ENCODE peak calls at places on chromosomes 12 and 14, in ten cellular contexts. One of them, this sample, is unnamed.

GRCh38 chr12:45586486-45586885 is 143.0 kb upstream of the ARID2 start:
- DNase-seq in CD4-positive, alpha-beta memory T cell: no peak
- DNase-seq in sigmoid colon: no peak
- DNase-seq in pancreas: no peak
- DNase-seq in thyroid gland: no peak
- DNase-seq in choroid plexus epithelial cell: no peak
- DNase-seq in small intestine: no peak
- DNase-seq in keratinocyte: no peak
- DNase-seq in fibroblast of pulmonary artery: no peak
- DNase-seq in mammary epithelial cell: no peak
- DNase-seq in this sample: no peak

GRCh38 chr12:42979746-42980145 is 390.2 kb upstream of the PRICKLE1 start:
- DNase-seq in choroid plexus epithelial cell: no peak
- DNase-seq in fibroblast of pulmonary artery: no peak
- DNase-seq in CD4-positive, alpha-beta memory T cell: no peak
- DNase-seq in sigmoid colon: no peak
- DNase-seq in mammary epithelial cell: no peak
- DNase-seq in thyroid gland: no peak
- DNase-seq in pancreas: no peak
- DNase-seq in keratinocyte: no peak
- DNase-seq in small intestine: no peak
- DNase-seq in this sample: no peak

GRCh38 chr14:103535891-103536565 is 7.0 kb downstream of the TRMT61A start:
- DNase-seq in CD4-positive, alpha-beta memory T cell: no peak
- DNase-seq in thyroid gland: no peak
- DNase-seq in fibroblast of pulmonary artery: no peak
- DNase-seq in small intestine: no peak
- DNase-seq in mammary epithelial cell: no peak
- DNase-seq in keratinocyte: no peak
- DNase-seq in pancreas: peak
- DNase-seq in choroid plexus epithelial cell: no peak
- DNase-seq in sigmoid colon: peak
- DNase-seq in this sample: no peak

GRCh38 chr14:84202486-84202885 is 1327.5 kb upstream of the FLRT2 start:
- DNase-seq in CD4-positive, alpha-beta memory T cell: no peak
- DNase-seq in pancreas: no peak
- DNase-seq in keratinocyte: no peak
- DNase-seq in fibroblast of pulmonary artery: peak
- DNase-seq in mammary epithelial cell: no peak
- DNase-seq in small intestine: no peak
- DNase-seq in thyroid gland: no peak
- DNase-seq in choroid plexus epithelial cell: peak
- DNase-seq in sigmoid colon: no peak
- DNase-seq in this sample: no peak

GRCh38 chr12:79344855-79345840 is 345.6 kb downstream of the PAWR start:
- DNase-seq in choroid plexus epithelial cell: peak
- DNase-seq in keratinocyte: peak
- DNase-seq in CD4-positive, alpha-beta memory T cell: no peak
- DNase-seq in sigmoid colon: no peak
- DNase-seq in mammary epithelial cell: peak
- DNase-seq in fibroblast of pulmonary artery: peak
- DNase-seq in pancreas: no peak
- DNase-seq in thyroid gland: peak
- DNase-seq in small intestine: peak
- DNase-seq in this sample: peak

GRCh38 chr14:99909500-99910064 is 116.4 kb downstream of the EML1 start:
- DNase-seq in pancreas: no peak
- DNase-seq in fibroblast of pulmonary artery: no peak
- DNase-seq in small intestine: no peak
- DNase-seq in CD4-positive, alpha-beta memory T cell: no peak
- DNase-seq in keratinocyte: no peak
- DNase-seq in thyroid gland: no peak
- DNase-seq in choroid plexus epithelial cell: no peak
- DNase-seq in mammary epithelial cell: no peak
- DNase-seq in sigmoid colon: no peak
- DNase-seq in this sample: no peak

GRCh38 chr12:75852143-75852542 is 179.4 kb downstream of the PHLDA1 start:
- DNase-seq in thyroid gland: peak
- DNase-seq in pancreas: no peak
- DNase-seq in keratinocyte: peak
- DNase-seq in CD4-positive, alpha-beta memory T cell: no peak
- DNase-seq in sigmoid colon: no peak
- DNase-seq in small intestine: no peak
- DNase-seq in mammary epithelial cell: peak
- DNase-seq in choroid plexus epithelial cell: no peak
- DNase-seq in fibroblast of pulmonary artery: no peak
- DNase-seq in this sample: no peak

GRCh38 chr12:103877934-103878510 is 37.0 kb upstream of the NT5DC3 start:
- DNase-seq in mammary epithelial cell: peak
- DNase-seq in small intestine: peak
- DNase-seq in keratinocyte: peak
- DNase-seq in pancreas: no peak
- DNase-seq in thyroid gland: peak
- DNase-seq in fibroblast of pulmonary artery: peak
- DNase-seq in choroid plexus epithelial cell: peak
- DNase-seq in sigmoid colon: peak
- DNase-seq in CD4-positive, alpha-beta memory T cell: peak
- DNase-seq in this sample: peak

GRCh38 chr14:21486640-21487087 is 9.7 kb downstream of the TOX4 start:
- DNase-seq in CD4-positive, alpha-beta memory T cell: no peak
- DNase-seq in sigmoid colon: no peak
- DNase-seq in small intestine: no peak
- DNase-seq in thyroid gland: no peak
- DNase-seq in fibroblast of pulmonary artery: peak
- DNase-seq in pancreas: no peak
- DNase-seq in mammary epithelial cell: no peak
- DNase-seq in choroid plexus epithelial cell: peak
- DNase-seq in keratinocyte: no peak
- DNase-seq in this sample: no peak

GRCh38 chr12:1855241-1855640 is 34.9 kb downstream of the LRTM2 start:
- DNase-seq in sigmoid colon: no peak
- DNase-seq in pancreas: no peak
- DNase-seq in keratinocyte: no peak
- DNase-seq in small intestine: peak
- DNase-seq in thyroid gland: no peak
- DNase-seq in fibroblast of pulmonary artery: peak
- DNase-seq in mammary epithelial cell: peak
- DNase-seq in CD4-positive, alpha-beta memory T cell: no peak
- DNase-seq in choroid plexus epithelial cell: peak
- DNase-seq in this sample: no peak

GRCh38 chr14:53953828-53954550 is 2.6 kb downstream of the BMP4 start:
- DNase-seq in thyroid gland: peak
- DNase-seq in fibroblast of pulmonary artery: peak
- DNase-seq in keratinocyte: no peak
- DNase-seq in CD4-positive, alpha-beta memory T cell: no peak
- DNase-seq in small intestine: peak
- DNase-seq in sigmoid colon: peak
- DNase-seq in choroid plexus epithelial cell: peak
- DNase-seq in pancreas: peak
- DNase-seq in mammary epithelial cell: peak
- DNase-seq in this sample: peak

GRCh38 chr14:105469456-105470162 is 5.0 kb upstream of the CRIP2 start:
- DNase-seq in fibroblast of pulmonary artery: no peak
- DNase-seq in pancreas: peak
- DNase-seq in thyroid gland: peak
- DNase-seq in mammary epithelial cell: no peak
- DNase-seq in keratinocyte: no peak
- DNase-seq in sigmoid colon: no peak
- DNase-seq in small intestine: no peak
- DNase-seq in CD4-positive, alpha-beta memory T cell: no peak
- DNase-seq in choroid plexus epithelial cell: no peak
- DNase-seq in this sample: no peak

GRCh38 chr12:45503887-45504286 is 225.6 kb upstream of the ARID2 start:
- DNase-seq in mammary epithelial cell: peak
- DNase-seq in thyroid gland: no peak
- DNase-seq in fibroblast of pulmonary artery: no peak
- DNase-seq in keratinocyte: no peak
- DNase-seq in CD4-positive, alpha-beta memory T cell: no peak
- DNase-seq in small intestine: no peak
- DNase-seq in pancreas: no peak
- DNase-seq in choroid plexus epithelial cell: no peak
- DNase-seq in sigmoid colon: no peak
- DNase-seq in this sample: no peak

GRCh38 chr14:64828096-64828495 is 51.6 kb downstream of the SPTB start:
- DNase-seq in small intestine: no peak
- DNase-seq in choroid plexus epithelial cell: no peak
- DNase-seq in pancreas: no peak
- DNase-seq in mammary epithelial cell: no peak
- DNase-seq in keratinocyte: no peak
- DNase-seq in CD4-positive, alpha-beta memory T cell: no peak
- DNase-seq in thyroid gland: no peak
- DNase-seq in sigmoid colon: no peak
- DNase-seq in fibroblast of pulmonary artery: no peak
- DNase-seq in this sample: no peak

GRCh38 chr12:166425-167091 is 47.4 kb downstream of the SLC6A12 start:
- DNase-seq in thyroid gland: no peak
- DNase-seq in sigmoid colon: no peak
- DNase-seq in mammary epithelial cell: no peak
- DNase-seq in fibroblast of pulmonary artery: no peak
- DNase-seq in pancreas: no peak
- DNase-seq in small intestine: no peak
- DNase-seq in choroid plexus epithelial cell: no peak
- DNase-seq in keratinocyte: no peak
- DNase-seq in CD4-positive, alpha-beta memory T cell: no peak
- DNase-seq in this sample: no peak

GRCh38 chr12:11553871-11554533 is 95.5 kb upstream of the ETV6 start:
- DNase-seq in pancreas: no peak
- DNase-seq in mammary epithelial cell: peak
- DNase-seq in sigmoid colon: peak
- DNase-seq in fibroblast of pulmonary artery: peak
- DNase-seq in keratinocyte: peak
- DNase-seq in thyroid gland: peak
- DNase-seq in choroid plexus epithelial cell: peak
- DNase-seq in small intestine: peak
- DNase-seq in CD4-positive, alpha-beta memory T cell: peak
- DNase-seq in this sample: peak

GRCh38 chr14:68936476-68936875 is 42.6 kb downstream of the ACTN1 start:
- DNase-seq in thyroid gland: no peak
- DNase-seq in choroid plexus epithelial cell: no peak
- DNase-seq in fibroblast of pulmonary artery: no peak
- DNase-seq in CD4-positive, alpha-beta memory T cell: no peak
- DNase-seq in pancreas: no peak
- DNase-seq in keratinocyte: no peak
- DNase-seq in small intestine: no peak
- DNase-seq in mammary epithelial cell: no peak
- DNase-seq in sigmoid colon: no peak
- DNase-seq in this sample: no peak

GRCh38 chr14:104715416-104715815 is 8.6 kb upstream of the ADSS1 start:
- DNase-seq in thyroid gland: no peak
- DNase-seq in small intestine: no peak
- DNase-seq in CD4-positive, alpha-beta memory T cell: no peak
- DNase-seq in mammary epithelial cell: no peak
- DNase-seq in keratinocyte: no peak
- DNase-seq in fibroblast of pulmonary artery: no peak
- DNase-seq in sigmoid colon: no peak
- DNase-seq in choroid plexus epithelial cell: no peak
- DNase-seq in pancreas: no peak
- DNase-seq in this sample: peak

GRCh38 chr12:48442191-48442828 is 30.0 kb upstream of the ANP32D start:
- DNase-seq in mammary epithelial cell: no peak
- DNase-seq in choroid plexus epithelial cell: no peak
- DNase-seq in CD4-positive, alpha-beta memory T cell: no peak
- DNase-seq in sigmoid colon: no peak
- DNase-seq in small intestine: no peak
- DNase-seq in thyroid gland: no peak
- DNase-seq in pancreas: no peak
- DNase-seq in fibroblast of pulmonary artery: no peak
- DNase-seq in keratinocyte: no peak
- DNase-seq in this sample: no peak

GRCh38 chr14:92460916-92461579 is 52.5 kb upstream of the RIN3 start:
- DNase-seq in thyroid gland: no peak
- DNase-seq in keratinocyte: no peak
- DNase-seq in fibroblast of pulmonary artery: peak
- DNase-seq in mammary epithelial cell: no peak
- DNase-seq in choroid plexus epithelial cell: peak
- DNase-seq in pancreas: no peak
- DNase-seq in CD4-positive, alpha-beta memory T cell: no peak
- DNase-seq in small intestine: no peak
- DNase-seq in sigmoid colon: peak
- DNase-seq in this sample: no peak
- H3K4me3 ChIP-seq in thyroid gland: no peak
- H3K4me3 ChIP-seq in keratinocyte: no peak
- H3K4me3 ChIP-seq in fibroblast of pulmonary artery: no peak
- H3K4me3 ChIP-seq in mammary epithelial cell: no peak
- H3K4me3 ChIP-seq in choroid plexus epithelial cell: no peak
- H3K4me3 ChIP-seq in pancreas: no peak
- H3K4me3 ChIP-seq in CD4-positive, alpha-beta memory T cell: no peak
- H3K4me3 ChIP-seq in small intestine: no peak
- H3K4me3 ChIP-seq in sigmoid colon: no peak
- H3K4me3 ChIP-seq in this sample: no peak

GRCh38 chr12:96809522-96809921 is 97.5 kb upstream of the NEDD1 start:
- DNase-seq in pancreas: no peak
- DNase-seq in keratinocyte: no peak
- DNase-seq in thyroid gland: no peak
- DNase-seq in fibroblast of pulmonary artery: no peak
- DNase-seq in small intestine: no peak
- DNase-seq in mammary epithelial cell: no peak
- DNase-seq in CD4-positive, alpha-beta memory T cell: no peak
- DNase-seq in choroid plexus epithelial cell: no peak
- DNase-seq in sigmoid colon: no peak
- DNase-seq in this sample: no peak
- H3K4me3 ChIP-seq in pancreas: no peak
- H3K4me3 ChIP-seq in keratinocyte: no peak
- H3K4me3 ChIP-seq in thyroid gland: no peak
- H3K4me3 ChIP-seq in fibroblast of pulmonary artery: no peak
- H3K4me3 ChIP-seq in small intestine: no peak
- H3K4me3 ChIP-seq in mammary epithelial cell: no peak
- H3K4me3 ChIP-seq in CD4-positive, alpha-beta memory T cell: no peak
- H3K4me3 ChIP-seq in choroid plexus epithelial cell: no peak
- H3K4me3 ChIP-seq in sigmoid colon: no peak
- H3K4me3 ChIP-seq in this sample: no peak

GRCh38 chr12:56682323-56682722 is 5.8 kb downstream of the PTGES3 start:
- DNase-seq in mammary epithelial cell: no peak
- DNase-seq in thyroid gland: no peak
- DNase-seq in keratinocyte: no peak
- DNase-seq in choroid plexus epithelial cell: no peak
- DNase-seq in CD4-positive, alpha-beta memory T cell: no peak
- DNase-seq in fibroblast of pulmonary artery: no peak
- DNase-seq in small intestine: no peak
- DNase-seq in pancreas: no peak
- DNase-seq in sigmoid colon: no peak
- DNase-seq in this sample: no peak
- H3K4me3 ChIP-seq in mammary epithelial cell: no peak
- H3K4me3 ChIP-seq in thyroid gland: no peak
- H3K4me3 ChIP-seq in keratinocyte: no peak
- H3K4me3 ChIP-seq in choroid plexus epithelial cell: no peak
- H3K4me3 ChIP-seq in CD4-positive, alpha-beta memory T cell: no peak
- H3K4me3 ChIP-seq in fibroblast of pulmonary artery: no peak
- H3K4me3 ChIP-seq in small intestine: no peak
- H3K4me3 ChIP-seq in pancreas: no peak
- H3K4me3 ChIP-seq in sigmoid colon: no peak
- H3K4me3 ChIP-seq in this sample: no peak

DNA sequence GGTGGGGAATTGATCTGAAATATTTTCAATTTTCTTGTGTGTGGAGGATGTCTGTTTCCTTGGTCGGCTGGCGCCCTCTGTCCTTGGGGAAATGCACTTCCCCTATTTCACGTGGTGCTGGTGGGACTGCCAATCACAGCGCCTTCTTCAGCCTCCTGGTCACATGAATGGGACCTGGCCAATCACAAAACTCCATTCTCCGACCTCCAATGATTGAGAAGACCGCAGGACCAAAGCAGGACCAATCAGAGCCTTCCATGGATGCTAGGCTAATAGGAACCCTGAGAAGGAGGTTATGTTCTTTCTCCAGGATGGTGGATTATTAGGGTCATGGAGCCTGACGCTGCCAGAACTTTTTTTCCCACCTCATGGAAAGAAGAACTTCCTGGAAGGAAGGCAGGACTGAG is 188.7 kb downstream of the TTC8 start:
- DNase-seq in mammary epithelial cell: no peak
- DNase-seq in sigmoid colon: no peak
- DNase-seq in small intestine: peak
- DNase-seq in choroid plexus epithelial cell: peak
- DNase-seq in keratinocyte: no peak
- DNase-seq in CD4-positive, alpha-beta memory T cell: no peak
- DNase-seq in thyroid gland: no peak
- DNase-seq in fibroblast of pulmonary artery: peak
- DNase-seq in pancreas: peak
- DNase-seq in this sample: no peak
- H3K4me3 ChIP-seq in mammary epithelial cell: no peak
- H3K4me3 ChIP-seq in sigmoid colon: no peak
- H3K4me3 ChIP-seq in small intestine: no peak
- H3K4me3 ChIP-seq in choroid plexus epithelial cell: no peak
- H3K4me3 ChIP-seq in keratinocyte: no peak
- H3K4me3 ChIP-seq in CD4-positive, alpha-beta memory T cell: no peak
- H3K4me3 ChIP-seq in thyroid gland: no peak
- H3K4me3 ChIP-seq in fibroblast of pulmonary artery: no peak
- H3K4me3 ChIP-seq in pancreas: peak
- H3K4me3 ChIP-seq in this sample: no peak